ENCODE peak calls at places on chromosomes 12 and 14, in seven cellular contexts. G, N, I, L, M, Z and W are unnamed samples.

GRCh38 chr12:93825501-93825888 is 148.3 kb downstream of the CRADD start:
- DNase-seq in G (no peak), N (no peak), I (no peak), L (no peak), M (no peak), Z (no peak), W (no peak)

GRCh38 chr14:103997391-103997790 is 55.1 kb upstream of the RD3L start:
- DNase-seq in G (no peak), N (no peak), I (no peak), L (no peak), M (no peak), Z (no peak), W (no peak)

GRCh38 chr12:1047898-1048660 is 57.1 kb downstream of the ERC1 start:
- DNase-seq in G (no peak), N (no peak), I (no peak), L (no peak), M (no peak), Z (no peak), W (no peak)

GRCh38 chr14:38225946-38226345 is 18.2 kb downstream of the SSTR1 start:
- DNase-seq in G (no peak), N (no peak), I (no peak), L (no peak), M (no peak), Z (no peak), W (no peak)

GRCh38 chr14:80628547-80628946 is 313.0 kb downstream of the CEP128 start:
- DNase-seq in G (no peak), N (no peak), I (no peak), L (no peak), M (no peak), Z (no peak), W (no peak)

GRCh38 chr12:100058482-100059029 is 73.8 kb upstream of the ANKS1B start:
- DNase-seq in G (no peak), N (no peak), I (no peak), L (no peak), M (no peak), Z (no peak), W (peak)

GRCh38 chr14:74858022-74858421 is 17.9 kb downstream of the PROX2 start:
- DNase-seq in G (no peak), N (no peak), I (no peak), L (no peak), M (no peak), Z (no peak), W (no peak)

GRCh38 chr12:102962532-102962931 is 5.1 kb downstream of the ASCL1 start:
- DNase-seq in G (no peak), N (no peak), I (no peak), L (no peak), M (no peak), Z (no peak), W (no peak)

GRCh38 chr14:92122351-92122677 is 545 bp downstream of the CPSF2 start:
- DNase-seq in G (peak), N (peak), I (no peak), L (peak), M (no peak), Z (no peak), W (peak)

GRCh38 chr12:46358325-46358700 is 14.3 kb downstream of the SLC38A2 start:
- DNase-seq in G (no peak), N (no peak), I (no peak), L (no peak), M (no peak), Z (no peak), W (no peak)

GRCh38 chr14:28467611-28468010 is 299.0 kb upstream of the FOXG1 start:
- DNase-seq in G (no peak), N (no peak), I (no peak), L (no peak), M (no peak), Z (no peak), W (no peak)

GRCh38 chr12:100566887-100567637 is 6.4 kb upstream of the GAS2L3 start:
- DNase-seq in G (peak), N (no peak), I (no peak), L (no peak), M (no peak), Z (no peak), W (no peak)

GRCh38 chr12:113788020-113788856 is 177.9 kb downstream of the RBM19 start:
- DNase-seq in G (no peak), N (no peak), I (no peak), L (no peak), M (no peak), Z (no peak), W (no peak)

GRCh38 chr12:47218191-47218654 is 138.5 kb upstream of the AMIGO2 start:
- DNase-seq in G (no peak), N (no peak), I (no peak), L (no peak), M (no peak), Z (no peak), W (no peak)

GRCh38 chr12:109581856-109582255 is 8.3 kb downstream of the MVK start:
- DNase-seq in G (no peak), N (no peak), I (no peak), L (no peak), M (no peak), Z (no peak), W (no peak)

GRCh38 chr12:49748306-49748705 is 6.9 kb downstream of the TMBIM6 start:
- DNase-seq in G (no peak), N (no peak), I (no peak), L (no peak), M (no peak), Z (no peak), W (no peak)

GRCh38 chr14:92948647-92949046 is 25.7 kb downstream of the CHGA start:
- DNase-seq in G (no peak), N (no peak), I (no peak), L (no peak), M (no peak), Z (no peak), W (no peak)

GRCh38 chr12:19546611-19547162 is 107.4 kb downstream of the AEBP2 start:
- DNase-seq in G (no peak), N (no peak), I (no peak), L (no peak), M (no peak), Z (no peak), W (no peak)

GRCh38 chr12:53735-54095 is 12.9 kb upstream of the IQSEC3 start:
- DNase-seq in G (no peak), N (no peak), I (no peak), L (no peak), M (no peak), Z (no peak), W (no peak)

GRCh38 chr12:51357374-51358047 is 11.0 kb upstream of the CELA1 start:
- DNase-seq in G (no peak), N (no peak), I (no peak), L (no peak), M (no peak), Z (no peak), W (no peak)

GRCh38 chr12:48004039-48004940 is at the start of gene COL2A1:
- DNase-seq in G (peak), N (no peak), I (no peak), L (no peak), M (no peak), Z (no peak), W (no peak)

GRCh38 chr14:71620401-71620800 is 311.8 kb upstream of the RGS6 start:
- DNase-seq in G (no peak), N (no peak), I (no peak), L (no peak), M (no peak), Z (no peak), W (no peak)

GRCh38 chr12:120181991-120182631 is 12.4 kb downstream of the GCN1 start:
- DNase-seq in G (peak), N (no peak), I (no peak), L (no peak), M (no peak), Z (no peak), W (no peak)

GRCh38 chr14:51575225-51576111 is 76.2 kb upstream of the FRMD6 start:
- DNase-seq in G (no peak), N (no peak), I (no peak), L (no peak), M (no peak), Z (no peak), W (no peak)

GRCh38 chr14:59215353-59215752 is 26.9 kb downstream of the DAAM1 start:
- DNase-seq in G (no peak), N (peak), I (no peak), L (peak), M (no peak), Z (peak), W (no peak)

GRCh38 chr14:54787263-54787662 is 115.4 kb downstream of the GCH1 start:
- DNase-seq in G (no peak), N (no peak), I (no peak), L (no peak), M (no peak), Z (no peak), W (no peak)

GRCh38 chr12:116337312-116337711 is 59.8 kb upstream of the MED13L start:
- DNase-seq in G (no peak), N (no peak), I (no peak), L (no peak), M (no peak), Z (no peak), W (no peak)

GRCh38 chr14:31934767-31935266 is 142.3 kb upstream of the ARHGAP5 start:
- DNase-seq in G (peak), N (peak), I (no peak), L (no peak), M (no peak), Z (no peak), W (peak)

GRCh38 chr12:57592551-57593165 is 1.7 kb downstream of the PIP4K2C start:
- DNase-seq in G (no peak), N (no peak), I (no peak), L (no peak), M (no peak), Z (no peak), W (no peak)

GRCh38 chr14:19851365-19851764 is 23.6 kb upstream of the OR4K2 start:
- DNase-seq in G (no peak), N (no peak), I (no peak), L (no peak), M (no peak), Z (no peak), W (no peak)

GRCh38 chr12:57627504-57628279 is 5.3 kb downstream of the B4GALNT1 start:
- DNase-seq in G (peak), N (no peak), I (no peak), L (no peak), M (no peak), Z (peak), W (no peak)

GRCh38 chr12:4285070-4285469 is 11.5 kb downstream of the CCND2 start:
- DNase-seq in G (no peak), N (no peak), I (no peak), L (no peak), M (no peak), Z (no peak), W (no peak)

GRCh38 chr12:12788675-12789368 is 3.4 kb downstream of the APOLD1 start:
- DNase-seq in G (peak), N (peak), I (peak), L (peak), M (no peak), Z (peak), W (peak)

GRCh38 chr12:104285740-104286537 is 17.6 kb upstream of the EID3 start:
- DNase-seq in G (no peak), N (peak), I (no peak), L (no peak), M (no peak), Z (no peak), W (no peak)

GRCh38 chr12:23659151-23659550 is 290.3 kb downstream of the SOX5 start:
- DNase-seq in G (no peak), N (no peak), I (no peak), L (no peak), M (no peak), Z (no peak), W (no peak)

GRCh38 chr12:92108651-92109050 is 37.0 kb downstream of the BTG1 start:
- DNase-seq in G (no peak), N (no peak), I (no peak), L (peak), M (no peak), Z (peak), W (peak)

GRCh38 chr12:12537421-12537820 is 25.2 kb downstream of the DUSP16 start:
- DNase-seq in G (no peak), N (no peak), I (no peak), L (no peak), M (no peak), Z (no peak), W (no peak)

GRCh38 chr12:40011775-40012129 is 94.1 kb downstream of the SLC2A13 start:
- DNase-seq in G (no peak), N (no peak), I (no peak), L (no peak), M (no peak), Z (no peak), W (no peak)

GRCh38 chr12:132621657-132622435 is 3.3 kb downstream of the P2RX2 start:
- DNase-seq in G (no peak), N (no peak), I (no peak), L (no peak), M (no peak), Z (no peak), W (no peak)
- TF ChIP-seq POLR2A in G (no peak), N (no peak), I (no peak), L (no peak), M (no peak), Z (no peak), W (no peak)

GRCh38 chr12:56462565-56462964 is 5.8 kb upstream of the SPRYD4 start:
- DNase-seq in G (no peak), N (no peak), I (no peak), L (no peak), M (no peak), Z (peak), W (no peak)

GRCh38 chr12:56469007-56469930 is 891 bp downstream of the SPRYD4 start:
- DNase-seq in G (peak), N (peak), I (peak), L (no peak), M (no peak), Z (peak), W (peak)

GRCh38 chr12:56474389-56474788 is 6.0 kb downstream of the SPRYD4 start:
- DNase-seq in G (no peak), N (no peak), I (no peak), L (no peak), M (no peak), Z (no peak), W (no peak)

DNA sequence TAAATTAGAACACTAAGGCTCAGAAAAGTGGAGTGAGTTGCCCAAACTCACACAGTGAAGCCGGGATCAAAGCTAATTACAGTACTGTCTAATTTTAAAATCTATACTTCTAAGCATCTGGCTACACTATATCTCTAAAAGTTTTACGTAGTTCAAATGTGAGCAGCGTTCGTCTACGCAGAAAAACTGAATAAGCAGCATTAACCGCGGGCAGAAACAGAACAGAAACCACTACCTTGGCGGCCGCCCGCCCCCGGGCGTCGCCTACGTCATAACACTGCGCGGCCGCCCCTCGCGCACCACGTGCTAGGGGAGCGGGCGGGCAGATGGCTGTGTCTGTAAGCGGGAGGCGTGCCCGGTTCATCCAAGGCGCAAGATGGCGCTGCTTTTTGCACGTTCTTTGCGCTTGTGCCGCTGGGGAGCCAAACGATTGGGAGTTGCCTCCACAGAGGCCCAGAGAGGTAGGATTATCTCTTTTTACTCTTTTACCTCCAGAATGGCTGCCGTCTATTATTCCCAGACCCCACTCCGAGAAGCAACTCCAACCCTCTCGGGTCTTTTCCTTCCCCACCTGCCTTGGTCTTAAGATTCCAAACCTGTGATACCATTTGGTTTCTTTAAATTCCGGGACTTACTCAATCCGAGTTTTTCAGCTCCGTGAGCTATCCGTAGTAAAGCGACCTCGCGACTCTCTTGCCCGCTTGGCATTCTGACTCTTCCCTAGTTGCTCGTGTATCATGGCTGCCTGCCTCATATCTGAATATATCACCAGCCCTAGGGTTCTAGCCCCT is at the start of gene SPRYD4:
- DNase-seq in G (peak), N (peak), I (peak), L (peak), M (no peak), Z (peak), W (peak)
- TF ChIP-seq POLR2A in G (peak), N (peak), I (peak), L (peak), M (no peak), Z (peak), W (peak)

GRCh38 chr12:54358620-54358944 is 5.7 kb downstream of the GPR84 start:
- DNase-seq in G (no peak), N (no peak), I (no peak), L (no peak), M (no peak), Z (no peak), W (no peak)

GRCh38 chr12:54360717-54361456 is 3.4 kb downstream of the GPR84 start:
- DNase-seq in G (peak), N (peak), I (peak), L (peak), M (no peak), Z (peak), W (peak)

GRCh38 chr12:54357802-54358619 is 6.3 kb downstream of the GPR84 start:
- DNase-seq in G (no peak), N (peak), I (peak), L (no peak), M (no peak), Z (no peak), W (no peak)

GRCh38 chr12:54359762-54360351 is 4.4 kb downstream of the GPR84 start:
- DNase-seq in G (no peak), N (no peak), I (no peak), L (no peak), M (no peak), Z (no peak), W (no peak)

DNA sequence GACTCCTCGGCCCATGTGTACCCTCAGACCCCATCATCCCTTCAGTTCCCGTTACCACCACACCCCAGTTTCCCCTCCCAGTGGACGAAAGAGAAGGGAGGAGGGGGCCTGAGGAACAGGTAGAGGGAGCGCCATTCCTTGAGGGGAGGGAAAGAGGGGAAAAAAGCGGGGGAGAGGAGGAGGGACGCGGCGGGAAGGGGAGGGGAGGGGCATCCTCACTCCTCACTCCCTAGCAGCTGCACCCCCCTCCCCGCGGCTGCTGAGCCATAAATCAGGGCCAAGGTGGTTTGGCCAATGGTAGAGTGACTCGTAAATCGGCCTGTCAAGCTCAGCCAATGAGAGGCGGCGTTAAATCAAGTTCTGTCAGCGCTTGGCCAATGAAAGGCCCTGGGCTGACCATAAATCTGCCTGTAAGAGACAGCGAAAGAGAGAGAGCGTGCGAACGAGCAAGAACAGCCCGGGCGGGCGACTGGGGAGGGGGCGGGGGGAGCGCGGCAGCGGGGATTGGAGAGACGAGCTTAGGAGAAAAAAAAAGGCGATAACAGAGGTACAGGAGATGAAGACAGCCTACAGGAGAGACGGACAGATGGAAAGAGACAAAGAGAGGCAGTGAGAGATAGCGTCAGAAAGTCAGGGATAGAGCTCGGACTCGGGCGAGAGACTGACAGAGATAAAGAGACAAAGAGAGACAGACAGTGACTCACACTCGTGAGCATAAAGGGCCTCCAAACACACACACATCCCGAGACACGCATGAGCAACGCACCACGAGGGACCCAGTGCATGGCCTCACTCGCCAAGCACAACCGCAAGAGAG is 5.1 kb downstream of the GPR84 start:
- DNase-seq in G (peak), N (peak), I (peak), L (peak), M (no peak), Z (peak), W (peak)
- TF ChIP-seq POLR2A in G (peak), N (peak), I (peak), L (peak), M (no peak), Z (no peak), W (no peak)

GRCh38 chr12:26832817-26833691 is at the start of gene ITPR2:
- DNase-seq in G (peak), N (peak), I (peak), L (peak), M (no peak), Z (peak), W (peak)

GRCh38 chr12:26831959-26832816 is 806 bp downstream of the ITPR2 start:
- DNase-seq in G (peak), N (peak), I (peak), L (peak), M (no peak), Z (peak), W (peak)

GRCh38 chr12:26828315-26828714 is 4.7 kb downstream of the ITPR2 start:
- DNase-seq in G (no peak), N (no peak), I (no peak), L (no peak), M (no peak), Z (no peak), W (no peak)

GRCh38 chr12:26830358-26830757 is 2.6 kb downstream of the ITPR2 start:
- DNase-seq in G (no peak), N (no peak), I (no peak), L (no peak), M (no peak), Z (no peak), W (peak)

GRCh38 chr12:26830783-26831601 is 2.0 kb downstream of the ITPR2 start:
- DNase-seq in G (no peak), N (no peak), I (no peak), L (no peak), M (no peak), Z (no peak), W (peak)
- TF ChIP-seq POLR2A in G (peak), N (no peak), I (no peak), L (no peak), M (no peak), Z (no peak), W (no peak)

GRCh38 chr14:76151398-76152332 is at the start of gene GPATCH2L:
- DNase-seq in G (peak), N (peak), I (peak), L (peak), M (no peak), Z (peak), W (peak)
- TF ChIP-seq POLR2A in G (peak), N (peak), I (peak), L (peak), M (no peak), Z (peak), W (peak)